ENCODE peak calls at places on chromosomes 1 and 21, in four cellular contexts. X, B, M and A are unnamed samples.

GRCh38 chr1:54280652-54281051 is 80.7 kb downstream of the MRPL37 start:
- DNase-seq in X (no peak), B (no peak), M (no peak), A (no peak)

GRCh38 chr1:78060857-78061563 is 15.2 kb downstream of the GIPC2 start:
- DNase-seq in X (no peak), B (no peak), M (no peak), A (no peak)

GRCh38 chr1:1014896-1015681 is 1.8 kb downstream of the ISG15 start:
- DNase-seq in X (peak), B (no peak), M (no peak), A (no peak)

GRCh38 chr1:57165546-57165945 is 199.7 kb upstream of the C8B start:
- DNase-seq in X (no peak), B (no peak), M (no peak), A (no peak)

GRCh38 chr1:31583995-31584868 is 7.9 kb downstream of the TINAGL1 start:
- DNase-seq in X (no peak), B (no peak), M (peak), A (peak)

GRCh38 chr1:161260346-161260745 is 1.8 kb downstream of the PCP4L1 start:
- DNase-seq in X (no peak), B (no peak), M (no peak), A (no peak)

GRCh38 chr1:50279622-50280320 is 143.5 kb downstream of the DMRTA2 start:
- DNase-seq in X (no peak), B (peak), M (peak), A (no peak)

GRCh38 chr1:208731976-208732821 is 488.0 kb upstream of the PLXNA2 start:
- DNase-seq in X (no peak), B (no peak), M (no peak), A (no peak)

GRCh38 chr1:67700692-67701410 is 15.8 kb downstream of the GADD45A start:
- DNase-seq in X (peak), B (peak), M (peak), A (no peak)

GRCh38 chr21:42513151-42513984 is at the start of gene SLC37A1:
- DNase-seq in X (peak), B (peak), M (no peak), A (no peak)

GRCh38 chr1:93597697-93598096 is 83.9 kb downstream of the BCAR3 start:
- DNase-seq in X (no peak), B (no peak), M (peak), A (no peak)
- TF ChIP-seq CTCF in X (no peak), B (no peak), M (no peak), A (no peak)

GRCh38 chr1:119141020-119141424 is 569 bp upstream of the WARS2 start:
- DNase-seq in X (peak), B (no peak), M (peak), A (no peak)
- TF ChIP-seq CTCF in X (peak), B (peak), M (peak), A (peak)

GRCh38 chr21:36542312-36543101 is 62.6 kb upstream of the CLDN14 start:
- DNase-seq in X (peak), B (no peak), M (no peak), A (no peak)
- TF ChIP-seq CTCF in X (peak), B (peak), M (no peak), A (no peak)

GRCh38 chr1:228180271-228180987 is 14.8 kb downstream of the IBA57 start:
- DNase-seq in X (peak), B (no peak), M (peak), A (no peak)
- TF ChIP-seq CTCF in X (peak), B (peak), M (peak), A (peak)

DNA sequence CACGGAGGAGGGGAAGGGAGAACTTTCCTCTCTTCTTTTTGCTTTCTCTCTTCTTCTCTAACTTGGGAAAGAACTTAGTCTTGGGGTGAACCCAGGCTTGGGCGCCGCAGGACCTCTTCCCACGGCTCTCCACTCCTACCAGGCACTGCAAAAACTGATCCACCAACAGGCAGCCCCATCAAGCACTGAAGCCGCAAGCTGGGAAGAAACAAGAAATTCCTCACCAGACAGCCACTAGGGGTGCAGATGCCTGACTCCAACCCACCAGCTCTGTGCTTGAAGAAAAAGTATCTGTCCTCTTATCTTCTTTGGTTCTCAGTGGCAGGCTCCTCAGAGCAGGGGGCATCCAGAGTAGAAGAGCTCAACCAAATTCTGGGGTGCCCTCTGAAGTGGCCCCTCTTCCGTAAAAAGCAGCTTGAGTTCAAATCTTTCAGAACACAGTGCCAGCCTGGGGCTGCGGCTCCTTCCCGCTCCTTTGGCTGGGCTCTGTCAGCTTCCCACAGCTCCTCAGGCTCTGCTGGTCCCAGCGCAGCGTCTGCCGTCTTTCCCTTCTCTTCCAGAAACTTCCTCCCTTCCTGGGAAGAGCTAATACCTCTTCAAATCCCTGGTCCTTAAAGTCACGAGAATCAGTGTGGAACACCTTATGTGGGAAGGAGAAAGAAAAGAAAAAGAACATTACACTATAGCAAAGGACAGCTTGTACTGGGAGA is 2.4 kb downstream of the SLC41A1 start:
- DNase-seq in X (peak), B (no peak), M (no peak), A (no peak)
- TF ChIP-seq CTCF in X (peak), B (peak), M (peak), A (peak)

GRCh38 chr1:195608883-195609282 is 999.4 kb downstream of the KCNT2 start:
- DNase-seq in X (no peak), B (no peak), M (no peak), A (no peak)
- TF ChIP-seq CTCF in X (no peak), B (peak), M (no peak), A (peak)

DNA sequence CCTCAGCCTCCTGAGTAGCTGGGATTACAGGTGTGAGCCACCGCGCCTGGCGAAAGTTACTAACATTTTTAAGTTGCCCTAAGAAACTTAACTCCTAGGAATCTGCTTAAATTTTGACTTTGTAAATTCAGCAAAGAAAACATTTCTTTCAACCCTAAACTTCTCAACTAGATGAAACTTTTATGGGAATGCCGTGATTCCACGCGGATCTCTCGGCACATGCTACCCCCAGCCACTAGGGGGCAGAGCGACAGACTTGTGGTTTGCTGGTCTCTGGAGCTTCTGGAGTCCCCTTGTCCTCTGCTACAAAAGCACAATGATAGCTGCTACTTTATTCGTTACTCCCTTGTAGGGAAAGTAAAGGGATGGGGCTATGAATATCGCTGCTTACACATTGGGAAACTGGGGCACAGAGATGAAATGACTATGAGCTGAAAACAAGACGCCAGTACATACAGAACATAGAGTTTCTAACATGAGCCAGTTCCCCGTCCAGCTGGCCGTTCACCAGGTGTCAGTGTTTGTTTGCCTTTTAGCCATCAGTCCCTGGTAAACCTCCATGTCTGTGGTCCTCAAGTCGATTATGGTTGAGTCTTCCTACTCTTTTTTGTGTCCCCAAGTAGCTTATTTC is 114.7 kb downstream of the PBX1 start:
- DNase-seq in X (peak), B (no peak), M (no peak), A (no peak)
- TF ChIP-seq CTCF in X (peak), B (peak), M (peak), A (peak)